ENCODE peak calls at places on chromosomes 13 and 19, in ten cellular contexts. X is foreskin keratinocyte; M is naive thymus-derived CD4-positive, alpha-beta T cell; K is T-helper 17 cell; C is fibroblast of lung; J is omental fat pad; V is mesenchymal stem cell; L is ELF-1; U is epithelial cell of esophagus; O is lower lobe of right lung. N is an unnamed sample.

GRCh38 chr19:55078996-55079395 is 3.3 kb downstream of the EPS8L1 start:
- DNase-seq in X (no peak), M (no peak), K (no peak), C (no peak), J (no peak), V (no peak), L (no peak), U (no peak), O (no peak), N (no peak)

GRCh38 chr19:12872941-12873890 is 8.0 kb downstream of the DNASE2 start:
- DNase-seq in X (peak; percentile 54), M (peak; percentile 79), K (peak; percentile 58), C (peak; percentile 3), J (peak; percentile 34), V (peak; percentile 26), L (peak; percentile 98), U (peak; percentile 95), O (peak; percentile 83), N (no peak)

GRCh38 chr19:12884627-12884925 is 2.4 kb downstream of the KLF1 start:
- DNase-seq in X (no peak), M (no peak), K (no peak), C (no peak), J (no peak), V (no peak), L (no peak), U (no peak), O (no peak), N (no peak)

GRCh38 chr19:55305491-55305890 is 19.6 kb downstream of the TMEM150B start:
- DNase-seq in X (no peak), M (peak; percentile 72), K (peak; percentile 29), C (no peak), J (no peak), V (peak; percentile 30), L (peak; percentile 67), U (peak; percentile 46), O (no peak), N (no peak)

GRCh38 chr13:111323950-111324651 is 3.7 kb downstream of the TEX29 start:
- DNase-seq in X (no peak), M (no peak), K (no peak), C (no peak), J (no peak), V (no peak), L (no peak), U (no peak), O (no peak), N (no peak)

GRCh38 chr19:32718286-32718685 is 1.3 kb upstream of the TDRD12 start:
- DNase-seq in X (no peak), M (no peak), K (no peak), C (no peak), J (no peak), V (no peak), L (peak; percentile 28), U (peak; percentile 72), O (no peak), N (no peak)

GRCh38 chr13:114339779-114340534 is 25.7 kb downstream of the CHAMP1 start:
- DNase-seq in X (no peak), M (peak; percentile 19), K (no peak), C (peak; percentile 26), J (no peak), V (peak; percentile 47), L (no peak), U (peak; percentile 51), O (no peak), N (peak; percentile 33)

GRCh38 chr19:29060833-29061364 is 152.1 kb downstream of the UQCRFS1 start:
- DNase-seq in X (no peak), M (no peak), K (no peak), C (no peak), J (no peak), V (no peak), L (no peak), U (no peak), O (no peak), N (no peak)

GRCh38 chr19:54574527-54575056 is 1.0 kb downstream of the LILRA2 start:
- DNase-seq in X (no peak), M (no peak), K (no peak), C (no peak), J (no peak), V (no peak), L (no peak), U (no peak), O (no peak), N (no peak)

GRCh38 chr13:60562081-60562764 is 165.2 kb downstream of the TDRD3 start:
- DNase-seq in X (peak; percentile 41), M (no peak), K (no peak), C (peak; percentile 33), J (no peak), V (peak; percentile 15), L (no peak), U (peak; percentile 68), O (no peak), N (no peak)

GRCh38 chr19:12794196-12794921 is 3.1 kb downstream of the JUNB start:
- DNase-seq in X (no peak), M (peak; percentile 39), K (no peak), C (no peak), J (no peak), V (peak; percentile 93), L (no peak), U (no peak), O (no peak), N (no peak)

GRCh38 chr19:4140237-4140711 is 13.2 kb upstream of the CREB3L3 start:
- DNase-seq in X (no peak), M (no peak), K (no peak), C (peak; percentile 59), J (no peak), V (peak; percentile 79), L (peak; percentile 62), U (peak; percentile 79), O (peak; percentile 56), N (peak; percentile 20)

GRCh38 chr13:41273806-41274441 is 10.5 kb upstream of the MTRF1 start:
- DNase-seq in X (no peak), M (no peak), K (no peak), C (no peak), J (no peak), V (no peak), L (no peak), U (no peak), O (no peak), N (no peak)